ENCODE peak calls at places on chromosomes 5 and 9, in four cellular contexts. R, M, V and U are unnamed samples.

GRCh38 chr5:65299841-65300240 is 181.9 kb downstream of the ADAMTS6 start:
- DNase-seq in R (no peak), M (no peak), V (no peak), U (no peak)

GRCh38 chr5:107372723-107373487 is 297.8 kb downstream of the EFNA5 start:
- DNase-seq in R (no peak), M (no peak), V (no peak), U (peak; percentile 42)

GRCh38 chr5:109825450-109825849 is 135.7 kb downstream of the MAN2A1 start:
- DNase-seq in R (no peak), M (no peak), V (no peak), U (no peak)

GRCh38 chr5:15241216-15241821 is 258.7 kb upstream of the FBXL7 start:
- DNase-seq in R (no peak), M (no peak), V (no peak), U (no peak)

GRCh38 chr9:89522261-89522978 is 24.5 kb upstream of the SEMA4D start:
- DNase-seq in R (no peak), M (no peak), V (no peak), U (peak; percentile 94)

GRCh38 chr5:133655966-133656365 is 43.6 kb upstream of the FSTL4 start:
- DNase-seq in R (no peak), M (no peak), V (no peak), U (no peak)

GRCh38 chr9:119298076-119298853 is 71.0 kb downstream of the BRINP1 start:
- DNase-seq in R (no peak), M (no peak), V (peak; percentile 48), U (peak; percentile 68)

GRCh38 chr9:112248722-112249121 is 73.6 kb upstream of the SUSD1 start:
- DNase-seq in R (no peak), M (no peak), V (no peak), U (no peak)

GRCh38 chr9:100785946-100786345 is 208.1 kb downstream of the CAVIN4 start:
- DNase-seq in R (no peak), M (no peak), V (no peak), U (no peak)

GRCh38 chr5:167639213-167639612 is 652.2 kb upstream of the WWC1 start:
- DNase-seq in R (no peak), M (no peak), V (no peak), U (no peak)

GRCh38 chr5:93589812-93590215 is 6.8 kb downstream of the NR2F1 start:
- DNase-seq in R (no peak), M (no peak), V (no peak), U (no peak)

GRCh38 chr9:126611592-126612328 is 2.0 kb upstream of the LMX1B start:
- DNase-seq in R (peak; percentile 67), M (peak; percentile 77), V (peak; percentile 92), U (peak; percentile 46)

GRCh38 chr5:147547730-147548129 is 37.9 kb upstream of the DPYSL3 start:
- DNase-seq in R (no peak), M (no peak), V (no peak), U (no peak)

GRCh38 chr5:59335544-59335943 is 558.0 kb downstream of the PDE4D start:
- DNase-seq in R (no peak), M (no peak), V (no peak), U (no peak)

GRCh38 chr5:157761690-157762611 is 18.4 kb downstream of the LSM11 start:
- DNase-seq in R (peak; percentile 74), M (no peak), V (peak; percentile 39), U (peak; percentile 79)

GRCh38 chr5:21807953-21808352 is 1045.2 kb downstream of the CDH12 start:
- DNase-seq in R (no peak), M (no peak), V (no peak), U (no peak)

GRCh38 chr9:13975628-13976250 is 338.2 kb downstream of the NFIB start:
- DNase-seq in R (no peak), M (no peak), V (no peak), U (no peak)

GRCh38 chr9:113275147-113276131 is at the start of the genes CDC26 and PRPF4:
- DNase-seq in R (peak; percentile 99), M (peak; percentile 96), V (peak; percentile 99), U (peak; percentile 97)

GRCh38 chr9:16329699-16330113 is 540.8 kb downstream of the BNC2 start:
- DNase-seq in R (no peak), M (peak; percentile 37), V (no peak), U (no peak)

GRCh38 chr5:124922255-124922975 is 176.0 kb upstream of the ZNF608 start:
- DNase-seq in R (no peak), M (no peak), V (no peak), U (no peak)

GRCh38 chr9:107587175-107587963 is 97.8 kb upstream of the KLF4 start:
- DNase-seq in R (no peak), M (peak; percentile 22), V (no peak), U (no peak)

GRCh38 chr5:169100735-169101075 is 200.2 kb downstream of the SLIT3 start:
- DNase-seq in R (no peak), M (no peak), V (no peak), U (no peak)

GRCh38 chr5:7805379-7805778 is 45.6 kb downstream of the CFAP90 start:
- DNase-seq in R (no peak), M (no peak), V (no peak), U (no peak)

GRCh38 chr9:121609845-121610637 is 41.4 kb upstream of the DAB2IP start:
- DNase-seq in R (no peak), M (peak; percentile 67), V (no peak), U (no peak)

GRCh38 chr9:84397822-84398221 is 57.3 kb upstream of the SLC28A3 start:
- DNase-seq in R (no peak), M (no peak), V (no peak), U (no peak)

GRCh38 chr9:78032599-78033457 is 1.2 kb upstream of the GNAQ start:
- DNase-seq in R (peak; percentile 49), M (no peak), V (no peak), U (no peak)

GRCh38 chr9:96646081-96646991 is 8.8 kb downstream of the PRXL2C start:
- DNase-seq in R (no peak), M (peak; percentile 62), V (no peak), U (no peak)

GRCh38 chr5:143646961-143647360 is 165.0 kb upstream of the HMHB1 start:
- DNase-seq in R (no peak), M (no peak), V (no peak), U (no peak)

GRCh38 chr5:163338-163620 is 28.0 kb upstream of the LRRC14B start:
- DNase-seq in R (no peak), M (no peak), V (no peak), U (no peak)

GRCh38 chr9:136090060-136090735 is 4.9 kb downstream of the NACC2 start:
- DNase-seq in R (no peak), M (peak; percentile 12), V (no peak), U (no peak)

GRCh38 chr9:96412174-96412913 is 5.8 kb downstream of the ZNF367 start:
- DNase-seq in R (no peak), M (no peak), V (no peak), U (no peak)

GRCh38 chr5:171736976-171737848 is 48.4 kb upstream of the SMIM23 start:
- DNase-seq in R (no peak), M (peak; percentile 66), V (no peak), U (no peak)

GRCh38 chr5:30539004-30539634 is 654.4 kb upstream of the CDH6 start:
- DNase-seq in R (no peak), M (peak; percentile 12), V (peak; percentile 45), U (no peak)

GRCh38 chr9:13267743-13268142 is 11.7 kb downstream of the MPDZ start:
- DNase-seq in R (no peak), M (no peak), V (no peak), U (no peak)

GRCh38 chr9:5650356-5651105 is 21.6 kb downstream of the RIC1 start:
- DNase-seq in R (no peak), M (no peak), V (no peak), U (no peak)

GRCh38 chr9:112665347-112665746 is 52.6 kb downstream of the INIP start:
- DNase-seq in R (no peak), M (no peak), V (no peak), U (no peak)

GRCh38 chr9:34383904-34384303 is 7.2 kb upstream of the MYORG start:
- DNase-seq in R (no peak), M (no peak), V (no peak), U (no peak)

GRCh38 chr5:142873831-142874230 is 103.7 kb downstream of the ARHGAP26 start:
- DNase-seq in R (no peak), M (no peak), V (no peak), U (no peak)